ENCODE peak calls at places on chromosomes 6 and 20, in four cellular contexts. One of them, this sample, is unnamed.

GRCh38 chr6:48113130-48113529 is 2.1 kb upstream of the PTCHD4 start:
- DNase-seq in MM.1S: no peak
- DNase-seq in mammary epithelial cell: no peak
- DNase-seq in fibroblast of mammary gland: no peak
- DNase-seq in this sample: no peak

GRCh38 chr20:62568045-62568389 is 74.3 kb upstream of the SLCO4A1 start:
- DNase-seq in mammary epithelial cell: no peak
- DNase-seq in fibroblast of mammary gland: no peak
- DNase-seq in MM.1S: no peak
- DNase-seq in this sample: no peak

GRCh38 chr6:1409774-1410465 is 20.5 kb downstream of the FOXF2 start:
- DNase-seq in fibroblast of mammary gland: no peak
- DNase-seq in mammary epithelial cell: no peak
- DNase-seq in MM.1S: no peak
- DNase-seq in this sample: no peak

GRCh38 chr20:51492167-51493092 is 50.1 kb downstream of the NFATC2 start:
- DNase-seq in fibroblast of mammary gland: no peak
- DNase-seq in MM.1S: no peak
- DNase-seq in mammary epithelial cell: no peak
- DNase-seq in this sample: no peak

GRCh38 chr6:169659820-169660610 is 41.8 kb downstream of the WDR27 start:
- DNase-seq in fibroblast of mammary gland: no peak
- DNase-seq in mammary epithelial cell: no peak
- DNase-seq in MM.1S: no peak
- DNase-seq in this sample: no peak

GRCh38 chr20:31551581-31552081 is 37.4 kb downstream of the HM13 start:
- DNase-seq in MM.1S: no peak
- DNase-seq in mammary epithelial cell: no peak
- DNase-seq in fibroblast of mammary gland: no peak
- DNase-seq in this sample: peak; percentile 32

GRCh38 chr6:467671-468082 is 76.1 kb downstream of the IRF4 start:
- DNase-seq in fibroblast of mammary gland: no peak
- DNase-seq in mammary epithelial cell: no peak
- DNase-seq in MM.1S: no peak
- DNase-seq in this sample: no peak

GRCh38 chr6:112144145-112144926 is 56.9 kb downstream of the FAM229B start:
- DNase-seq in fibroblast of mammary gland: peak; percentile 77
- DNase-seq in mammary epithelial cell: no peak
- DNase-seq in MM.1S: peak; percentile 21
- DNase-seq in this sample: no peak

GRCh38 chr6:40759259-40759658 is 172.1 kb upstream of the LRFN2 start:
- DNase-seq in fibroblast of mammary gland: no peak
- DNase-seq in mammary epithelial cell: no peak
- DNase-seq in MM.1S: no peak
- DNase-seq in this sample: no peak

GRCh38 chr6:124858564-124858963 is 103.7 kb upstream of the RNF217 start:
- DNase-seq in fibroblast of mammary gland: no peak
- DNase-seq in mammary epithelial cell: no peak
- DNase-seq in MM.1S: no peak
- DNase-seq in this sample: no peak

GRCh38 chr6:23661549-23661948 is 464.5 kb upstream of the NRSN1 start:
- DNase-seq in MM.1S: no peak
- DNase-seq in mammary epithelial cell: no peak
- DNase-seq in fibroblast of mammary gland: no peak
- DNase-seq in this sample: no peak

GRCh38 chr20:23609486-23610109 is 3.9 kb upstream of the CST9 start:
- DNase-seq in MM.1S: peak; percentile 36
- DNase-seq in mammary epithelial cell: no peak
- DNase-seq in fibroblast of mammary gland: no peak
- DNase-seq in this sample: no peak

GRCh38 chr6:137013031-137013430 is 31.7 kb downstream of the IL20RA start:
- DNase-seq in mammary epithelial cell: peak; percentile 26
- DNase-seq in fibroblast of mammary gland: peak; percentile 31
- DNase-seq in MM.1S: no peak
- DNase-seq in this sample: no peak

GRCh38 chr6:109718991-109719390 is 27.9 kb downstream of the FIG4 start:
- DNase-seq in fibroblast of mammary gland: peak; percentile 30
- DNase-seq in MM.1S: no peak
- DNase-seq in mammary epithelial cell: peak; percentile 54
- DNase-seq in this sample: no peak

GRCh38 chr6:132475925-132476324 is 37.0 kb downstream of the STX7 start:
- DNase-seq in MM.1S: no peak
- DNase-seq in mammary epithelial cell: no peak
- DNase-seq in fibroblast of mammary gland: no peak
- DNase-seq in this sample: no peak

GRCh38 chr6:152201134-152201533 is 393.7 kb downstream of the ESR1 start:
- DNase-seq in fibroblast of mammary gland: no peak
- DNase-seq in mammary epithelial cell: no peak
- DNase-seq in MM.1S: no peak
- DNase-seq in this sample: no peak

GRCh38 chr6:135605278-135605790 is 107.8 kb upstream of the AHI1 start:
- DNase-seq in fibroblast of mammary gland: no peak
- DNase-seq in MM.1S: no peak
- DNase-seq in mammary epithelial cell: no peak
- DNase-seq in this sample: no peak

GRCh38 chr6:19605624-19606023 is 231.5 kb upstream of the ID4 start:
- DNase-seq in mammary epithelial cell: no peak
- DNase-seq in fibroblast of mammary gland: no peak
- DNase-seq in MM.1S: no peak
- DNase-seq in this sample: no peak

GRCh38 chr6:43698584-43699349 is 11.2 kb upstream of the MRPS18A start:
- DNase-seq in MM.1S: no peak
- DNase-seq in fibroblast of mammary gland: peak; percentile 69
- DNase-seq in mammary epithelial cell: no peak
- DNase-seq in this sample: peak; percentile 38

GRCh38 chr6:138691595-138692057 is 81.9 kb upstream of the CCDC28A start:
- DNase-seq in mammary epithelial cell: peak; percentile 86
- DNase-seq in MM.1S: no peak
- DNase-seq in fibroblast of mammary gland: peak; percentile 78
- DNase-seq in this sample: no peak

GRCh38 chr6:16126881-16127280 is 2.0 kb upstream of the MYLIP start:
- DNase-seq in mammary epithelial cell: no peak
- DNase-seq in fibroblast of mammary gland: no peak
- DNase-seq in MM.1S: peak; percentile 66
- DNase-seq in this sample: no peak

GRCh38 chr6:34589633-34590139 is 33.6 kb upstream of the SPDEF start:
- DNase-seq in mammary epithelial cell: no peak
- DNase-seq in fibroblast of mammary gland: no peak
- DNase-seq in MM.1S: no peak
- DNase-seq in this sample: no peak
- TF ChIP-seq CTCF in mammary epithelial cell: no peak
- TF ChIP-seq CTCF in fibroblast of mammary gland: no peak
- TF ChIP-seq CTCF in MM.1S: no peak
- TF ChIP-seq CTCF in this sample: no peak

GRCh38 chr6:166515072-166515810 is 71.2 kb downstream of the RAMACL start:
- DNase-seq in mammary epithelial cell: peak; percentile 80
- DNase-seq in MM.1S: no peak
- DNase-seq in fibroblast of mammary gland: peak; percentile 93
- DNase-seq in this sample: peak; percentile 57
- TF ChIP-seq CTCF in mammary epithelial cell: peak; percentile 77
- TF ChIP-seq CTCF in MM.1S: no peak
- TF ChIP-seq CTCF in fibroblast of mammary gland: peak; percentile 64
- TF ChIP-seq CTCF in this sample: no peak

GRCh38 chr6:150924808-150925654 is 59.5 kb downstream of the MTHFD1L start:
- DNase-seq in MM.1S: no peak
- DNase-seq in mammary epithelial cell: no peak
- DNase-seq in fibroblast of mammary gland: peak; percentile 83
- DNase-seq in this sample: no peak

GRCh38 chr6:150925655-150925928 is 60.1 kb downstream of the MTHFD1L start:
- DNase-seq in mammary epithelial cell: no peak
- DNase-seq in MM.1S: no peak
- DNase-seq in fibroblast of mammary gland: peak; percentile 68
- DNase-seq in this sample: no peak

GRCh38 chr6:150930816-150931215 is 65.3 kb downstream of the MTHFD1L start:
- DNase-seq in fibroblast of mammary gland: peak; percentile 92
- DNase-seq in mammary epithelial cell: no peak
- DNase-seq in MM.1S: no peak
- DNase-seq in this sample: no peak

GRCh38 chr6:150929403-150929802 is 63.9 kb downstream of the MTHFD1L start:
- DNase-seq in mammary epithelial cell: no peak
- DNase-seq in MM.1S: no peak
- DNase-seq in fibroblast of mammary gland: no peak
- DNase-seq in this sample: no peak

GRCh38 chr6:150928882-150929281 is 63.4 kb downstream of the MTHFD1L start:
- DNase-seq in fibroblast of mammary gland: no peak
- DNase-seq in mammary epithelial cell: no peak
- DNase-seq in MM.1S: no peak
- DNase-seq in this sample: peak; percentile 21
- TF ChIP-seq CTCF in fibroblast of mammary gland: peak; percentile 36
- TF ChIP-seq CTCF in mammary epithelial cell: peak; percentile 36
- TF ChIP-seq CTCF in MM.1S: peak; percentile 28
- TF ChIP-seq CTCF in this sample: no peak

DNA sequence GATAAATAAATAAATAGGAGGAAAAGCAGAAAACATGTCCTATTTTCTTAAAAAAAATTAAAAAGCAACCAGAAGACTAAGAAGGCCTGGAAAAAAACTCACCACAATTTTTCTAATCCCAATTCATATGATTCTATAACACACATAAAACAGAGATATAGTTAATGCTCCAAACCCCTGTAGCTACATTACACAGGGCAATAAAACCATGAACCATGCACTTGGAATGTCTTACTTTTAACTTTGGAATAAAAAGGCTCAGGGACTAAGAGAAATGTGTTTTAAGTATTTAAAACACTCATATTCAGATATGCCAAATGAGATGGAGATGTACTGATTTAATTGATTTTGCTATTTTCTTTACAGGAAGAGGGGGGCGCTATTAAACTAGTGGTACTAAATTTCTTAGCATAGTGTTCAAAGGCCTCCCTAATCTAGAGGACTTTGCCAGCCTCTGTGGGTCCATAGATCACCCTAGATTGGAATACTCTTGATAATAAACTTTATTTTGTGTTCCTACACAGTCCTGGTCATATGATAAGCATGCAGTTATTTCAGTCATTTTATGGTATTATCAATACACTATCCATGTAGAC is 30.3 kb upstream of the GCM1 start:
- DNase-seq in fibroblast of mammary gland: no peak
- DNase-seq in MM.1S: no peak
- DNase-seq in mammary epithelial cell: no peak
- DNase-seq in this sample: no peak
- TF ChIP-seq CTCF in fibroblast of mammary gland: no peak
- TF ChIP-seq CTCF in MM.1S: peak; percentile 3
- TF ChIP-seq CTCF in mammary epithelial cell: no peak
- TF ChIP-seq CTCF in this sample: no peak

GRCh38 chr6:120786256-120786655 is 548.0 kb downstream of the TBC1D32 start:
- DNase-seq in MM.1S: no peak
- DNase-seq in mammary epithelial cell: no peak
- DNase-seq in fibroblast of mammary gland: no peak
- DNase-seq in this sample: no peak

GRCh38 chr6:120786682-120787081 is 547.6 kb downstream of the TBC1D32 start:
- DNase-seq in MM.1S: no peak
- DNase-seq in fibroblast of mammary gland: no peak
- DNase-seq in mammary epithelial cell: no peak
- DNase-seq in this sample: no peak

DNA sequence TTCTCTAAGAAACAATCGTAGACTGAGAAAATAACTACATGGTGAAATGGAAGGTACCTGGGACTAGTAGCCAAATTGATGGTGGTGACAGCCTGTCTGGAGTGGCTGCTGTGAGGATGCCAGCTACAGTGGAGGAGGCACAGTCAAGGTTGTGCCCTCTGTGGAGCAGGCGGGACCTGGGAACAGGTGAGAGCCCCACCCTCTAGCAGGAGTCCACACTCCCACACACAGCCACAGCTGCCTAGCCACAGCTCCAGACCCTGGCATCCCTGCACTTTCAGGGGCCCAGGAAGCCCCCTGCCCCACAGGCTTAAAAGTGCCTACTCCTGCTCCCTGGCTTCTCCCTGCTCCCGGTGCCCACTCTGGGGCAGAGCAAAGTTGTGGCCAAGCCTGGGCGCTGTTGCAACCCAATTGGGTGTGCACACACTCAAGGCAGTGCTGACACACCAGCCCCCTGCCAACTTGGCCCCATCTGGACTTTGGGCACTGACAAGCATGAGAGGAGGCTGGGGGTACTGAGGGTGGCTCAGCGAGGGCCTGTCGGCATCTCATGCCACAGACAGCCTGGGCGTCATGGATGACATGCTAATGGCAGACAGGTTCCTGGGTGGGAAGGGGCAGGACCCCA is 548.7 kb downstream of the TBC1D32 start:
- DNase-seq in MM.1S: no peak
- DNase-seq in mammary epithelial cell: no peak
- DNase-seq in fibroblast of mammary gland: no peak
- DNase-seq in this sample: no peak
- TF ChIP-seq CTCF in MM.1S: no peak
- TF ChIP-seq CTCF in mammary epithelial cell: no peak
- TF ChIP-seq CTCF in fibroblast of mammary gland: no peak
- TF ChIP-seq CTCF in this sample: no peak

GRCh38 chr20:46539113-46539512 is 11.3 kb downstream of the OCSTAMP start:
- DNase-seq in fibroblast of mammary gland: no peak
- DNase-seq in mammary epithelial cell: no peak
- DNase-seq in MM.1S: no peak
- DNase-seq in this sample: no peak
- TF ChIP-seq CTCF in fibroblast of mammary gland: peak; percentile 21
- TF ChIP-seq CTCF in mammary epithelial cell: no peak
- TF ChIP-seq CTCF in MM.1S: no peak
- TF ChIP-seq CTCF in this sample: peak; percentile 26